ENCODE peak calls at places on chromosomes 2 and 18, in six cellular contexts. N is T-helper 9 cell; O is fibroblast of villous mesenchyme; I is stimulated activated CD4-positive, alpha-beta T cell treated with anti-CD3 and anti-CD28 coated beads, Interleukin-15, amount 100 ng/mL, for 24 hours; U is AG08395; F is sigmoid colon. Z is an unnamed sample.

GRCh38 chr18:77114564-77115391 is 17.8 kb downstream of the MBP start:
- DNase-seq in I (peak; percentile 38), O (peak; percentile 100), F (peak; percentile 91), U (peak; percentile 94), N (no peak), Z (peak; percentile 93)

GRCh38 chr2:30266051-30266621 is 34.8 kb downstream of the LBH start:
- DNase-seq in F (no peak), O (no peak), I (peak; percentile 55), N (peak; percentile 55), U (no peak), Z (peak; percentile 30)

GRCh38 chr18:45923138-45923537 is 44.0 kb downstream of the EPG5 start:
- DNase-seq in N (no peak), I (no peak), F (no peak), U (no peak), O (no peak), Z (no peak)

GRCh38 chr2:220224711-220225519 is 597.5 kb downstream of the SLC4A3 start:
- DNase-seq in U (peak; percentile 60), O (peak; percentile 88), F (no peak), I (no peak), N (no peak), Z (peak; percentile 37)

GRCh38 chr2:132815522-132815921 is 145.5 kb upstream of the LYPD1 start:
- DNase-seq in F (no peak), O (peak; percentile 39), N (no peak), U (peak; percentile 54), I (no peak), Z (peak; percentile 74)

GRCh38 chr2:29463181-29463900 is 348.1 kb downstream of the CLIP4 start:
- DNase-seq in O (peak; percentile 65), F (no peak), I (no peak), U (peak; percentile 74), N (no peak), Z (peak; percentile 66)

GRCh38 chr2:195304310-195304709 is 352.7 kb upstream of the SLC39A10 start:
- DNase-seq in O (peak; percentile 17), I (no peak), N (no peak), F (no peak), U (no peak), Z (no peak)

GRCh38 chr18:10752407-10752806 is 226.6 kb downstream of the NAPG start:
- DNase-seq in N (no peak), U (no peak), F (no peak), O (peak; percentile 26), I (no peak), Z (no peak)

GRCh38 chr2:102703748-102704147 is 58.1 kb upstream of the TMEM182 start:
- DNase-seq in U (peak; percentile 46), I (peak; percentile 21), O (peak; percentile 7), N (no peak), F (no peak), Z (peak; percentile 50)

GRCh38 chr2:110746586-110747521 is 14.5 kb downstream of the ACOXL start:
- DNase-seq in I (no peak), U (no peak), O (no peak), F (no peak), N (no peak), Z (no peak)

GRCh38 chr18:49849331-49850217 is 36.2 kb upstream of the ACAA2 start:
- DNase-seq in O (peak; percentile 81), U (peak; percentile 88), I (no peak), N (no peak), F (no peak), Z (peak; percentile 83)

Z was measured in AG20443.